ENCODE peak calls at places on chromosomes 11 and 22, in four cellular contexts. N, D, L and S are unnamed samples.

GRCh38 chr11:45266693-45267451 is 19.3 kb downstream of the SYT13 start:
- DNase-seq in D (peak), N (peak), L (peak), S (no peak)

GRCh38 chr11:1939006-1939626 is 8.0 kb upstream of the MRPL23 start:
- DNase-seq in N (no peak), D (no peak), L (no peak), S (no peak)

GRCh38 chr11:64395545-64396078 is 36.6 kb downstream of the RPS6KA4 start:
- DNase-seq in N (no peak), L (no peak), D (no peak), S (no peak)

GRCh38 chr11:23112987-23113886 is 253.0 kb upstream of the CCDC179 start:
- DNase-seq in L (no peak), N (peak), D (peak), S (no peak)

GRCh38 chr11:12094872-12095800 is 15.3 kb upstream of the MICAL2 start:
- DNase-seq in D (no peak), N (no peak), L (peak), S (no peak)

GRCh38 chr22:50465066-50465465 is 9.8 kb downstream of the SBF1 start:
- DNase-seq in N (no peak), L (no peak), D (no peak), S (no peak)

GRCh38 chr11:121461843-121462242 is 9.1 kb upstream of the SORL1-AS1 start:
- DNase-seq in N (no peak), L (no peak), D (no peak), S (no peak)

GRCh38 chr11:36041988-36042606 is 98.2 kb downstream of the LDLRAD3 start:
- DNase-seq in L (no peak), D (no peak), N (no peak), S (no peak)

GRCh38 chr22:42397332-42398246 is 34.6 kb downstream of the NFAM1 start:
- DNase-seq in D (no peak), N (no peak), L (no peak), S (peak)

GRCh38 chr11:3826721-3827120 is 14.0 kb downstream of the RHOG start:
- DNase-seq in D (no peak), L (peak), N (no peak), S (no peak)

GRCh38 chr11:102109896-102110760 is at the start of gene YAP1:
- DNase-seq in N (peak), L (peak), D (peak), S (no peak)

GRCh38 chr11:72225411-72225951 is 914 bp downstream of the INPPL1 start:
- DNase-seq in D (no peak), L (no peak), N (no peak), S (no peak)

GRCh38 chr11:133520707-133521106 is 11.6 kb downstream of the OPCML start:
- DNase-seq in L (no peak), D (peak), N (no peak), S (no peak)

GRCh38 chr22:33600595-33600994 is 319.7 kb downstream of the LARGE1 start:
- DNase-seq in D (no peak), L (no peak), N (no peak), S (no peak)

GRCh38 chr11:65165847-65166317 is 4.2 kb upstream of the SPDYC start:
- DNase-seq in L (no peak), D (peak), N (no peak), S (no peak)

GRCh38 chr11:84588131-84588829 is 1038.9 kb downstream of the DLG2 start:
- DNase-seq in L (no peak), N (no peak), D (no peak), S (no peak)

GRCh38 chr22:28813772-28814518 is 13.6 kb upstream of the XBP1 start:
- DNase-seq in N (no peak), L (no peak), D (peak), S (no peak)

GRCh38 chr11:126318642-126319373 is 14.9 kb downstream of the DCPS start:
- DNase-seq in D (no peak), N (no peak), L (no peak), S (peak)

GRCh38 chr11:57798905-57799559 is 37.4 kb downstream of the CTNND1 start:
- DNase-seq in D (peak), L (peak), N (no peak), S (no peak)

GRCh38 chr22:33787645-33788456 is 132.4 kb downstream of the LARGE1 start:
- DNase-seq in N (no peak), L (no peak), D (no peak), S (peak)

GRCh38 chr11:73423506-73423905 is 47.3 kb downstream of the RELT start:
- DNase-seq in N (no peak), L (no peak), D (no peak), S (no peak)

GRCh38 chr11:27603376-27603775 is 96.8 kb upstream of the LIN7C start:
- DNase-seq in D (no peak), N (no peak), L (no peak), S (no peak)

GRCh38 chr11:14902650-14903350 is 10.8 kb upstream of the CYP2R1 start:
- DNase-seq in L (no peak), N (no peak), D (no peak), S (no peak)
- TF ChIP-seq TARDBP in L (no peak), N (no peak), D (no peak), S (no peak)

DNA sequence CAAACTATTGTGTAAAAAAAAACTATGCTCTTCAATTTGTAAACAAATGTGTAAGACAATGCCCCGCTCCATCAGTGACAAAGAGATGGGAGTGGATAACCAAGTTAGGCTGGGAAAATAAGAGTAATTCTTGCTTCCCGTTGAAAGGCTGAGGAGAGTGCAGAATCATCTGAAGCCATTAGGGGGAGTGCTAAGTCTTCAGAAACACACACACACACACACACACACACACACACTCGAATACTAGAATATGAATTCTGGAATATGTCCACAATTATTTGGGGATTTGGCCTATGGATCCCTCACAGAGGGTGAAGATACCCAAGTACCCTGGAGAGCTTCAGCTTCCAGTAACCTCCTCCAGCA is 27.8 kb upstream of the ROBO3 start:
- DNase-seq in N (peak), D (peak), L (peak), S (peak)
- TF ChIP-seq TARDBP in N (no peak), D (no peak), L (no peak), S (no peak)

DNA sequence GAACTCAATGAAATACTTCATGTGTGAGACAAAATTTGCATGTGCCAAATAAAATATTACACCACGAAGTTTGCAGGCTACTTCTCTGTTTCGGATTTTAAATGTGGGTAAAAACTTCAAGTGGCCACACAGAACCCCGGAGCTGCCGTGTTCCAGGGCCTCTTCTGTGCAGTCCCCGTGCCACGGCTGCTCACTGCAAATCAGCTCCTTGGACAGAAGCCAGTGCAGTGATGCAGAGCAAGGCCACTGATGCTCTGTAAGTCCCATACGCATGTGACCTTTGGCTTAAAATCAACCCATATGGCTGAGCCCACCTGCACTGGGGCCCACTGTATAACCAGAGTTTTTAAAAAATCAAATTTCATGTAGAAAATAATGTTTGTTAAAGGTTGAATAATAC is 1309.4 kb downstream of the TBC1D22A start:
- DNase-seq in D (no peak), N (no peak), L (no peak), S (peak)
- TF ChIP-seq TARDBP in D (no peak), N (no peak), L (no peak), S (no peak)

GRCh38 chr11:118263109-118263508 is 988 bp downstream of the MPZL2 start:
- DNase-seq in L (no peak), D (no peak), N (no peak), S (no peak)

GRCh38 chr11:118264568-118265470 is 722 bp upstream of the MPZL2 start:
- DNase-seq in L (no peak), N (no peak), D (no peak), S (no peak)

GRCh38 chr11:118265954-118266353 is 1.9 kb upstream of the MPZL2 start:
- DNase-seq in N (no peak), D (no peak), L (no peak), S (no peak)

GRCh38 chr11:118267486-118267885 is 3.4 kb upstream of the MPZL2 start:
- DNase-seq in N (no peak), D (no peak), L (no peak), S (no peak)

GRCh38 chr11:118263694-118264567 is at the start of gene MPZL2:
- DNase-seq in N (no peak), L (no peak), D (peak), S (no peak)
- TF ChIP-seq TARDBP in N (no peak), L (no peak), D (no peak), S (no peak)

DNA sequence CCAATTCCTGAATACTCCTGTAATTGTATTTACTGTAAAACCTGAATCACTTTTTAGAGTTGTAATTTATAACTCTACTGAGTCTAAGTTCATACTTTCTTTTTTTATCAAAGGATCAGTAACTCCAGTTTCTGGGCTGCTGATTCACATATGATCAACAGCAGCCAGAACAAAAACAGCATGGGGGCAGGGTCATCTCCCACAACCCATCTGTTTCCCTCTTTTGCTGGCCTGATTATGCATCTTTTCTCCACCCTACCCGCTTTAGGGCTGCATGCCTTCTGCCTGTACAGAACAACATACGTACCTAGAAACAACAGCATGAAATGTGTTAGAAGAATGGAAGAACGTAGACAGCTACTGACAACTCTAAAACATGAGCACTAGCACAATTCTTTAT is 76.0 kb downstream of the MRTFA start:
- DNase-seq in N (peak), L (peak), D (no peak), S (no peak)
- TF ChIP-seq TARDBP in N (no peak), L (no peak), D (no peak), S (no peak)

GRCh38 chr22:47298017-47298820 is 535.8 kb downstream of the TBC1D22A start:
- DNase-seq in L (no peak), D (no peak), N (no peak), S (no peak)
- TF ChIP-seq TARDBP in L (no peak), D (no peak), N (no peak), S (no peak)

GRCh38 chr22:23856721-23857605 is 712 bp upstream of the SLC2A11 start:
- DNase-seq in N (no peak), L (no peak), D (peak), S (no peak)

GRCh38 chr22:23858484-23858815 is 775 bp downstream of the SLC2A11 start:
- DNase-seq in N (no peak), D (no peak), L (no peak), S (no peak)

GRCh38 chr22:23857606-23858483 is at the start of gene SLC2A11:
- DNase-seq in N (peak), L (peak), D (peak), S (peak)

GRCh38 chr22:23862103-23862502 is 4.4 kb downstream of the SLC2A11 start:
- DNase-seq in L (peak), N (peak), D (no peak), S (no peak)

GRCh38 chr22:23859201-23859600 is 1.5 kb downstream of the SLC2A11 start:
- DNase-seq in L (no peak), D (no peak), N (no peak), S (no peak)
- TF ChIP-seq TARDBP in L (no peak), D (no peak), N (no peak), S (no peak)

GRCh38 chr11:34194576-34195335 is 89.3 kb downstream of the NAT10 start:
- DNase-seq in D (no peak), L (no peak), N (no peak), S (no peak)
- TF ChIP-seq TARDBP in D (no peak), L (no peak), N (no peak), S (no peak)

GRCh38 chr11:117126223-117126965 is 17.7 kb upstream of the PAFAH1B2 start:
- DNase-seq in D (no peak), N (no peak), L (no peak), S (no peak)
- TF ChIP-seq TARDBP in D (no peak), N (no peak), L (no peak), S (no peak)